ENCODE peak calls at places on chromosome 18, in eight cellular contexts. One of them, this sample, is unnamed.

GRCh38 chr18:50559750-50560680 is at the start of gene MAPK4:
- DNase-seq in neural progenitor cell: peak; percentile 79
- DNase-seq in GM23338: peak; percentile 71
- DNase-seq in hepatocyte: peak; percentile 82
- DNase-seq in MM.1S: peak; percentile 73
- DNase-seq in OCI-LY7: no peak
- DNase-seq in SK-N-SH: peak; percentile 89
- DNase-seq in HCT116: no peak
- DNase-seq in this sample: no peak

GRCh38 chr18:23814977-23815614 is 125.8 kb downstream of the LAMA3 start:
- DNase-seq in hepatocyte: no peak
- DNase-seq in OCI-LY7: no peak
- DNase-seq in GM23338: no peak
- DNase-seq in HCT116: no peak
- DNase-seq in neural progenitor cell: no peak
- DNase-seq in SK-N-SH: peak; percentile 10
- DNase-seq in MM.1S: no peak
- DNase-seq in this sample: no peak

GRCh38 chr18:50142441-50143120 is 52.4 kb downstream of the MYO5B start:
- DNase-seq in HCT116: no peak
- DNase-seq in neural progenitor cell: no peak
- DNase-seq in OCI-LY7: no peak
- DNase-seq in hepatocyte: no peak
- DNase-seq in GM23338: no peak
- DNase-seq in SK-N-SH: no peak
- DNase-seq in MM.1S: peak; percentile 37
- DNase-seq in this sample: no peak

GRCh38 chr18:33210575-33211189 is 229.8 kb downstream of the CCDC178 start:
- DNase-seq in neural progenitor cell: peak; percentile 65
- DNase-seq in GM23338: peak; percentile 81
- DNase-seq in HCT116: no peak
- DNase-seq in OCI-LY7: peak; percentile 29
- DNase-seq in MM.1S: peak; percentile 52
- DNase-seq in SK-N-SH: peak; percentile 12
- DNase-seq in hepatocyte: peak; percentile 57
- DNase-seq in this sample: peak; percentile 41

GRCh38 chr18:23538870-23539269 is 35.6 kb downstream of the RMC1 start:
- DNase-seq in SK-N-SH: no peak
- DNase-seq in HCT116: no peak
- DNase-seq in GM23338: no peak
- DNase-seq in neural progenitor cell: no peak
- DNase-seq in OCI-LY7: no peak
- DNase-seq in hepatocyte: no peak
- DNase-seq in MM.1S: no peak
- DNase-seq in this sample: no peak

GRCh38 chr18:46169464-46169941 is 65.3 kb downstream of the HAUS1 start:
- DNase-seq in GM23338: no peak
- DNase-seq in SK-N-SH: no peak
- DNase-seq in MM.1S: no peak
- DNase-seq in neural progenitor cell: no peak
- DNase-seq in hepatocyte: no peak
- DNase-seq in HCT116: no peak
- DNase-seq in OCI-LY7: no peak
- DNase-seq in this sample: peak; percentile 38

GRCh38 chr18:31624892-31625640 is 33.4 kb downstream of the TTR start:
- DNase-seq in OCI-LY7: no peak
- DNase-seq in HCT116: no peak
- DNase-seq in hepatocyte: no peak
- DNase-seq in GM23338: no peak
- DNase-seq in neural progenitor cell: no peak
- DNase-seq in SK-N-SH: no peak
- DNase-seq in MM.1S: no peak
- DNase-seq in this sample: no peak

GRCh38 chr18:32770651-32771168 is 2.1 kb downstream of the KLHL14 start:
- DNase-seq in HCT116: no peak
- DNase-seq in neural progenitor cell: peak; percentile 39
- DNase-seq in GM23338: peak; percentile 51
- DNase-seq in OCI-LY7: no peak
- DNase-seq in SK-N-SH: peak; percentile 45
- DNase-seq in MM.1S: no peak
- DNase-seq in hepatocyte: peak; percentile 11
- DNase-seq in this sample: no peak

GRCh38 chr18:10892801-10893595 is 256.4 kb downstream of the PIEZO2 start:
- DNase-seq in OCI-LY7: no peak
- DNase-seq in hepatocyte: no peak
- DNase-seq in SK-N-SH: no peak
- DNase-seq in GM23338: no peak
- DNase-seq in HCT116: no peak
- DNase-seq in neural progenitor cell: no peak
- DNase-seq in MM.1S: no peak
- DNase-seq in this sample: peak; percentile 7

GRCh38 chr18:50162486-50163304 is 32.3 kb downstream of the MYO5B start:
- DNase-seq in SK-N-SH: no peak
- DNase-seq in OCI-LY7: no peak
- DNase-seq in neural progenitor cell: no peak
- DNase-seq in GM23338: no peak
- DNase-seq in HCT116: no peak
- DNase-seq in hepatocyte: no peak
- DNase-seq in MM.1S: no peak
- DNase-seq in this sample: peak; percentile 26

GRCh38 chr18:62128157-62128556 is 58.7 kb downstream of the PIGN start:
- DNase-seq in OCI-LY7: no peak
- DNase-seq in GM23338: no peak
- DNase-seq in neural progenitor cell: no peak
- DNase-seq in SK-N-SH: no peak
- DNase-seq in hepatocyte: no peak
- DNase-seq in MM.1S: no peak
- DNase-seq in HCT116: no peak
- DNase-seq in this sample: peak; percentile 70

GRCh38 chr18:28015671-28016070 is 161.3 kb downstream of the CDH2 start:
- DNase-seq in OCI-LY7: no peak
- DNase-seq in SK-N-SH: no peak
- DNase-seq in hepatocyte: no peak
- DNase-seq in HCT116: no peak
- DNase-seq in neural progenitor cell: no peak
- DNase-seq in GM23338: peak; percentile 22
- DNase-seq in MM.1S: no peak
- DNase-seq in this sample: no peak

DNA sequence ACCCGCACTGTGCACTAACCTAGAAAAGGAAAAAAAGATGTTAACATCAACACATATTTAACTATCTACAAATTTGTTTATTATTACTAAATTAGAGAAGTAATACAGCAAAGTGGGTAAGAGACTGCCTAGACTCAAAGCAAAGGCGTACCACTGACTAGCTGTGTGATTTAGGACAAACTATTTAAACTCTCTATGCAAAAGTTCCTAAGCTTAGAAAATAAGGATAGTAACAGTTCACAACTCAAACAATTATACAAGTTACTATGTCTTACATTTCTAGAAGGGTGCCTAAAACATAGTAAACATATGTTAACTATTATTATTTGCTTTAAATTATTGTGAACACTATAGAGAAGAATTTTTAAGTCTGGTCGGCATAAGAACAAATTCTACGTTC is 119.4 kb downstream of the RTTN start:
- DNase-seq in GM23338: no peak
- DNase-seq in hepatocyte: no peak
- DNase-seq in neural progenitor cell: no peak
- DNase-seq in SK-N-SH: no peak
- DNase-seq in MM.1S: no peak
- DNase-seq in OCI-LY7: no peak
- DNase-seq in HCT116: no peak
- DNase-seq in this sample: no peak
- TF ChIP-seq CTCF in GM23338: no peak
- TF ChIP-seq CTCF in hepatocyte: no peak
- TF ChIP-seq CTCF in neural progenitor cell: no peak
- TF ChIP-seq CTCF in SK-N-SH: no peak
- TF ChIP-seq CTCF in MM.1S: no peak
- TF ChIP-seq CTCF in OCI-LY7: no peak
- TF ChIP-seq CTCF in HCT116: no peak
- TF ChIP-seq CTCF in this sample: no peak

DNA sequence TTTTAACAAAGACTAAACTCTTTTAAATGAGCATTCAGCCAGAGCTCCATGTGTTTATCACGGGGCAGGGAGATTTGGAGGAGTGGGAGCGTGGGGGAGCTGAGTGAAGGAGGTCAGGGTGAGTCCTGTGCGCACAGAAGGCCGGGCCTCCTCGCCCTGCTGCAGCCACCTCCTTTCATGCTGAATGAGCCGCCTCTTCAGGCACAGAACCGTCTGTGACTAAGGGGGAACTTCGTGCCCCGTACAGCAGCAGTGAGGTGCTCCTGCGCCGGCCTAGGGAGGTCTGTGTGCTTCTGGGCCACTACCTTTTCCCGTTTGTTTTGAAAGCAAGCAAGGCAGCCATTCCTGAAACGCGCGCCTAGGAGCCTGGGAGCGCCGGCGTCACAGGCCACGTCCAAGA is 27.1 kb upstream of the ZNF516 start:
- DNase-seq in neural progenitor cell: peak; percentile 51
- DNase-seq in hepatocyte: no peak
- DNase-seq in SK-N-SH: no peak
- DNase-seq in MM.1S: no peak
- DNase-seq in HCT116: no peak
- DNase-seq in OCI-LY7: no peak
- DNase-seq in GM23338: peak; percentile 60
- DNase-seq in this sample: no peak
- H3K4me3 ChIP-seq in neural progenitor cell: no peak overlapping the region
- H3K4me3 ChIP-seq in hepatocyte: no peak overlapping the region
- H3K4me3 ChIP-seq in SK-N-SH: no peak overlapping the region
- H3K4me3 ChIP-seq in MM.1S: no peak overlapping the region
- H3K4me3 ChIP-seq in HCT116: no peak overlapping the region
- H3K4me3 ChIP-seq in OCI-LY7: no peak overlapping the region
- H3K4me3 ChIP-seq in GM23338: peak overlapping the region; percentile 15
- H3K4me3 ChIP-seq in this sample: no peak overlapping the region

GRCh38 chr18:56641714-56642331 is 3.4 kb upstream of the TXNL1 start:
- DNase-seq in OCI-LY7: no peak
- DNase-seq in SK-N-SH: no peak
- DNase-seq in GM23338: no peak
- DNase-seq in hepatocyte: no peak
- DNase-seq in HCT116: no peak
- DNase-seq in MM.1S: no peak
- DNase-seq in neural progenitor cell: no peak
- DNase-seq in this sample: peak; percentile 65
- TF ChIP-seq EZH2phosphoT487 in OCI-LY7: no peak
- TF ChIP-seq EZH2phosphoT487 in SK-N-SH: no peak
- TF ChIP-seq EZH2phosphoT487 in GM23338: no peak
- TF ChIP-seq EZH2phosphoT487 in hepatocyte: no peak
- TF ChIP-seq EZH2phosphoT487 in HCT116: no peak
- TF ChIP-seq EZH2phosphoT487 in MM.1S: no peak
- TF ChIP-seq EZH2phosphoT487 in neural progenitor cell: no peak
- TF ChIP-seq EZH2phosphoT487 in this sample: no peak

DNA sequence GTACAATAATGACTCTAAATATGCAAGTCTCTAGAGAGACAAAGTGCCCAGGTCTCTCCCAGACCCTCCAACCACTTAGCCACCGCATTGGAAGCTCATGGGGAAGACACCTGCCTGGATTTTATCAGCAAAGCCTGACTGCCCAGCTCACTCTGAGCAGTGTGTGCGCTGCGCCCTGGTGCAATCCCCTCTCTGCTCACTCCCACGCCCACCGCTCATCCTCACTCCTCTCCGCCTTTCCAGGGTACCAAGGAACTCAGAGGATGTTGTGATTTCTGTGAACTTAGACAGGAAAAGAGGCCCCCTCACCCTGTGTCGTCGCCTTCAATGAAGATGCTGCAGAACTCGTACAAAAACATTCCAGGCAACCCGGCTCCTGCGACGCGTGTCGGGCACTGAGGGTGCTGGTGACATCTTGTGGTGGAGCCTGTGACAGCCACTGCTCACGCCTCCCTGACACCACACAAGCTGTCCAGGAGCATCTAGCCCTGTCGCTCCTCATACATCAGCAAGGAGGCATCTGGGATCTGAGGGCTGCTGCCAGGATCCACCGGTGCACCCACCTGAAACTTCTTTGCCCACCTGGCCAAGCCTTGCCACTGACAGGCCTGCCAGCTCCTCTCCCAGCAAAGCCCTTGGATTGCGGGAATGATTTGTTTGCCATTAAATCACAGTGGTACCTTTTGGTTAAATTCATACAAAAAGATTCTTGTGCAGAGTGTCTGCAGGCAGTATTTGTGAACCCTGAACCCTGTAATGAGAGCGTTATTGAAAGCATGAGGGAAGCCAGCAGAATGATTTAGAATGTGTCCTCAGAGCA is 220.4 kb downstream of the ZNF516 start:
- DNase-seq in hepatocyte: peak; percentile 69
- DNase-seq in HCT116: peak; percentile 22
- DNase-seq in neural progenitor cell: peak; percentile 85
- DNase-seq in GM23338: peak; percentile 73
- DNase-seq in OCI-LY7: peak; percentile 8
- DNase-seq in SK-N-SH: peak; percentile 71
- DNase-seq in MM.1S: peak; percentile 41
- DNase-seq in this sample: peak; percentile 8
- TF ChIP-seq CTCF in hepatocyte: peak; percentile 53
- TF ChIP-seq CTCF in HCT116: peak; percentile 55
- TF ChIP-seq CTCF in neural progenitor cell: peak; percentile 74
- TF ChIP-seq CTCF in GM23338: peak; percentile 81
- TF ChIP-seq CTCF in OCI-LY7: peak; percentile 59
- TF ChIP-seq CTCF in SK-N-SH: no peak
- TF ChIP-seq CTCF in MM.1S: peak; percentile 41
- TF ChIP-seq CTCF in this sample: peak; percentile 40

GRCh38 chr18:72128649-72129048 is 415.5 kb downstream of the CBLN2 start:
- DNase-seq in HCT116: no peak
- DNase-seq in neural progenitor cell: no peak
- DNase-seq in OCI-LY7: no peak
- DNase-seq in hepatocyte: no peak
- DNase-seq in GM23338: peak; percentile 6
- DNase-seq in SK-N-SH: no peak
- DNase-seq in MM.1S: no peak
- DNase-seq in this sample: no peak
- H3K4me3 ChIP-seq in HCT116: no peak overlapping the region
- H3K4me3 ChIP-seq in neural progenitor cell: no peak overlapping the region
- H3K4me3 ChIP-seq in OCI-LY7: no peak overlapping the region
- H3K4me3 ChIP-seq in hepatocyte: no peak overlapping the region
- H3K4me3 ChIP-seq in GM23338: no peak overlapping the region
- H3K4me3 ChIP-seq in SK-N-SH: no peak overlapping the region
- H3K4me3 ChIP-seq in MM.1S: no peak overlapping the region
- H3K4me3 ChIP-seq in this sample: no peak overlapping the region

DNA sequence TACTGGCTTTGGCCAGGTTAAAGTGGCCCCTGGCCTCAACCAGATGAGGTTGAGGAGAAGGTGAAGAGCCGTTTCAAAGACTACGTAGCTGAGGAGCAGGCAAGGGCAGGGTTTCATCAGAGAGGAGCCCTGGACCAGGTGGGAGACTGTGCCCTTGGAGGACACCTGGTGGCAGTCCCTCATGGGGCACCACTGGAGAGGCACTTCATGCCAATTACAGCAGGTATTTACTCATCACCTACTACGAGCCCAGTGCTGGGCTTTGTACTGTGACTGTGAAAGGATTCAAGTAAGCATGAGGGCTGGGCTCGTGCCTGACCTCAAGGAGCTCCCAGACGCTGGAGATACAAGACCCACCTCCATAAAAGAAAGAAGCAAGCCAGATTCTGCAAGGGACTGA is 37.6 kb downstream of the SMAD7 start:
- DNase-seq in neural progenitor cell: no peak
- DNase-seq in OCI-LY7: peak; percentile 48
- DNase-seq in hepatocyte: no peak
- DNase-seq in GM23338: no peak
- DNase-seq in HCT116: no peak
- DNase-seq in SK-N-SH: no peak
- DNase-seq in MM.1S: peak; percentile 71
- DNase-seq in this sample: peak; percentile 9
- TF ChIP-seq EZH2phosphoT487 in neural progenitor cell: no peak
- TF ChIP-seq EZH2phosphoT487 in OCI-LY7: no peak
- TF ChIP-seq EZH2phosphoT487 in hepatocyte: no peak
- TF ChIP-seq EZH2phosphoT487 in GM23338: no peak
- TF ChIP-seq EZH2phosphoT487 in HCT116: no peak
- TF ChIP-seq EZH2phosphoT487 in SK-N-SH: no peak
- TF ChIP-seq EZH2phosphoT487 in MM.1S: no peak
- TF ChIP-seq EZH2phosphoT487 in this sample: no peak

This sample was measured in PC-3.